ENCODE peak calls at places on chromosomes 11 and 22, in five cellular contexts. One of them, this sample, is unnamed.

GRCh38 chr11:125999234-125999880 is 53.5 kb downstream of the VSIG10L2 start:
- DNase-seq in CD4-positive, alpha-beta T cell: no peak
- DNase-seq in foreskin fibroblast: no peak
- DNase-seq in LoVo: no peak
- DNase-seq in HTR-8/SVneo: no peak
- DNase-seq in this sample: no peak

GRCh38 chr11:765802-766091 is 11.5 kb downstream of the GATD1 start:
- DNase-seq in CD4-positive, alpha-beta T cell: no peak
- DNase-seq in HTR-8/SVneo: no peak
- DNase-seq in LoVo: no peak
- DNase-seq in foreskin fibroblast: no peak
- DNase-seq in this sample: no peak

GRCh38 chr22:36289406-36289870 is 36.5 kb downstream of the APOL1 start:
- DNase-seq in foreskin fibroblast: no peak
- DNase-seq in CD4-positive, alpha-beta T cell: no peak
- DNase-seq in LoVo: no peak
- DNase-seq in HTR-8/SVneo: no peak
- DNase-seq in this sample: no peak

GRCh38 chr11:47394322-47395224 is 13.8 kb upstream of the SLC39A13 start:
- DNase-seq in CD4-positive, alpha-beta T cell: peak; percentile 54
- DNase-seq in LoVo: no peak
- DNase-seq in HTR-8/SVneo: no peak
- DNase-seq in foreskin fibroblast: no peak
- DNase-seq in this sample: no peak

GRCh38 chr11:59849129-59849528 is 3.8 kb upstream of the CBLIF start:
- DNase-seq in foreskin fibroblast: no peak
- DNase-seq in CD4-positive, alpha-beta T cell: no peak
- DNase-seq in HTR-8/SVneo: no peak
- DNase-seq in LoVo: peak; percentile 45
- DNase-seq in this sample: no peak

GRCh38 chr11:12397953-12398352 is 20.6 kb downstream of the PARVA start:
- DNase-seq in foreskin fibroblast: peak; percentile 96
- DNase-seq in CD4-positive, alpha-beta T cell: no peak
- DNase-seq in LoVo: no peak
- DNase-seq in HTR-8/SVneo: peak; percentile 87
- DNase-seq in this sample: peak; percentile 97

GRCh38 chr22:50403701-50404101 is 60.6 kb downstream of the PPP6R2 start:
- DNase-seq in HTR-8/SVneo: no peak
- DNase-seq in CD4-positive, alpha-beta T cell: no peak
- DNase-seq in LoVo: no peak
- DNase-seq in foreskin fibroblast: no peak
- DNase-seq in this sample: no peak

GRCh38 chr11:126229782-126230540 is 18.4 kb downstream of the FAM118B start:
- DNase-seq in HTR-8/SVneo: no peak
- DNase-seq in CD4-positive, alpha-beta T cell: no peak
- DNase-seq in LoVo: no peak
- DNase-seq in foreskin fibroblast: peak; percentile 34
- DNase-seq in this sample: no peak

GRCh38 chr22:45460288-45461109 is 42.2 kb upstream of the FBLN1 start:
- DNase-seq in LoVo: no peak
- DNase-seq in foreskin fibroblast: peak; percentile 86
- DNase-seq in CD4-positive, alpha-beta T cell: no peak
- DNase-seq in HTR-8/SVneo: no peak
- DNase-seq in this sample: no peak

GRCh38 chr22:25068701-25069100 is 116.2 kb downstream of the KIAA1671 start:
- DNase-seq in HTR-8/SVneo: no peak
- DNase-seq in LoVo: no peak
- DNase-seq in foreskin fibroblast: no peak
- DNase-seq in CD4-positive, alpha-beta T cell: no peak
- DNase-seq in this sample: no peak

GRCh38 chr11:13260963-13261599 is 16.5 kb upstream of the BMAL1 start:
- DNase-seq in CD4-positive, alpha-beta T cell: no peak
- DNase-seq in foreskin fibroblast: peak; percentile 31
- DNase-seq in HTR-8/SVneo: no peak
- DNase-seq in LoVo: no peak
- DNase-seq in this sample: peak; percentile 59

GRCh38 chr11:114308689-114309089 is 12.5 kb downstream of the NNMT start:
- DNase-seq in LoVo: no peak
- DNase-seq in foreskin fibroblast: peak; percentile 81
- DNase-seq in CD4-positive, alpha-beta T cell: no peak
- DNase-seq in HTR-8/SVneo: no peak
- DNase-seq in this sample: no peak

GRCh38 chr11:85867751-85868150 is 12.6 kb downstream of the CCDC83 start:
- DNase-seq in foreskin fibroblast: peak; percentile 63
- DNase-seq in HTR-8/SVneo: no peak
- DNase-seq in CD4-positive, alpha-beta T cell: no peak
- DNase-seq in LoVo: no peak
- DNase-seq in this sample: no peak

GRCh38 chr11:101686514-101686913 is 102.7 kb upstream of the TRPC6 start:
- DNase-seq in foreskin fibroblast: peak; percentile 86
- DNase-seq in LoVo: peak; percentile 38
- DNase-seq in HTR-8/SVneo: peak; percentile 82
- DNase-seq in CD4-positive, alpha-beta T cell: no peak
- DNase-seq in this sample: peak; percentile 61

GRCh38 chr11:15912291-15912690 is 444.1 kb downstream of the SOX6 start:
- DNase-seq in HTR-8/SVneo: no peak
- DNase-seq in foreskin fibroblast: no peak
- DNase-seq in CD4-positive, alpha-beta T cell: no peak
- DNase-seq in LoVo: no peak
- DNase-seq in this sample: no peak

This sample was measured in A172.